ENCODE peak calls at places on chromosomes 6 and 20, in five cellular contexts. S, O, K, V and F are unnamed samples.

GRCh38 chr6:79967178-79967577 is 19.8 kb upstream of the ELOVL4 start:
- DNase-seq in K (no peak), S (no peak), O (no peak), V (no peak), F (no peak)

GRCh38 chr20:38725959-38726848 is 1.9 kb downstream of the SLC32A1 start:
- DNase-seq in K (peak; percentile 78), V (no peak), O (no peak), S (peak; percentile 75), F (no peak)

GRCh38 chr6:159259726-159260125 is 90.5 kb downstream of the FNDC1 start:
- DNase-seq in O (no peak), S (no peak), K (no peak), V (no peak), F (no peak)

GRCh38 chr6:163802267-163802666 is 387.7 kb downstream of the QKI start:
- DNase-seq in S (no peak), O (no peak), K (no peak), V (no peak), F (no peak)

GRCh38 chr6:96211341-96211740 is 195.6 kb downstream of the FUT9 start:
- DNase-seq in O (no peak), V (no peak), S (no peak), K (no peak), F (no peak)

GRCh38 chr6:79168695-79168980 is 65.8 kb downstream of the HMGN3 start:
- DNase-seq in S (no peak), O (no peak), K (no peak), V (no peak), F (no peak)

GRCh38 chr6:167807200-167807599 is 19.5 kb upstream of the AFDN start:
- DNase-seq in S (no peak), O (no peak), K (no peak), V (no peak), F (no peak)

GRCh38 chr6:144899161-144899560 is 614.0 kb downstream of the UTRN start:
- DNase-seq in S (no peak), V (no peak), O (no peak), K (no peak), F (no peak)

GRCh38 chr20:45294003-45294368 is 12.7 kb upstream of the RBPJL start:
- DNase-seq in S (no peak), V (no peak), O (no peak), K (no peak), F (no peak)

GRCh38 chr20:45292343-45292742 is 14.3 kb upstream of the RBPJL start:
- DNase-seq in V (no peak), O (no peak), K (no peak), S (no peak), F (no peak)

GRCh38 chr20:45293041-45294002 is 13.3 kb upstream of the RBPJL start:
- DNase-seq in V (peak; percentile 64), S (peak; percentile 50), K (peak; percentile 88), O (no peak), F (peak; percentile 87)

GRCh38 chr20:45291526-45291925 is 15.1 kb upstream of the RBPJL start:
- DNase-seq in V (no peak), K (no peak), O (no peak), S (no peak), F (no peak)

GRCh38 chr20:45294659-45295058 is 12.0 kb upstream of the RBPJL start:
- DNase-seq in O (no peak), V (no peak), S (no peak), K (no peak), F (no peak)
- TF ChIP-seq SUZ12 in O (no peak), V (no peak), S (no peak), K (no peak), F (no peak)

DNA sequence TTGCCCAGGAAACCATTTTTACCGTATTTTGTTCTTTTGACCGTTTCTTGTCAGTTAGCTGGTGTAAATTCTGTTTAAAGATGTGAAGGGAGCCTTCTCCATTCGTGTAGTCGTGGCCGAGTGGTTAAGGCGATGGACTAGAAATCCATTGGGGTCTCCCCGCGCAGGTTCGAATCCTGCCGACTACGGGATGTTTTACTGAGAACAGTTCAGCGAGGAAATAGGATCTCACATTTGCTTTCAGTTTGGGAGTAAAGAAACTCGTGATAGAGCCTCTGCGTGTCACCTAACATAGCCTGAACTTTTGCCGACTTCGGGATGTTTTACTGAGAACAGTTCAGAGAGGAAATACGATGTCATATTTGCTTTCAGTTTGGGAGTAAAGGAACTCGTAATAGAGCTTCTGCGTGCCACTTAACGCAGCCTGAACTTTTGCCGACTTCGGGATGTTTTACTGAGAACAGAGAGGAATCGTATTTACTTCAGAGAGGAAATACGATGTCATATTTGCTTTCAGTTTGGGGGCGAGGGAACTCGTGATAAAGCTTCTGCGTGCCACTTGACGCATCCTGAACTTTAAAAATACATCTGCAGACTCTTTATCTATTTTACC is 5.9 kb upstream of the ZNF184 start:
- DNase-seq in K (no peak), S (peak; percentile 87), O (peak; percentile 81), V (no peak), F (peak; percentile 47)
- TF ChIP-seq SUZ12 in K (no peak), S (no peak), O (no peak), V (no peak), F (no peak)

GRCh38 chr6:157469378-157469777 is 88.4 kb downstream of the ZDHHC14 start:
- DNase-seq in K (no peak), O (no peak), V (no peak), S (no peak), F (no peak)
- TF ChIP-seq SUZ12 in K (no peak), O (no peak), V (no peak), S (no peak), F (no peak)

GRCh38 chr6:139126255-139126654 is 8.6 kb upstream of the HECA start:
- DNase-seq in S (no peak), V (no peak), K (no peak), O (no peak), F (no peak)
- TF ChIP-seq SUZ12 in S (no peak), V (no peak), K (no peak), O (no peak), F (no peak)

DNA sequence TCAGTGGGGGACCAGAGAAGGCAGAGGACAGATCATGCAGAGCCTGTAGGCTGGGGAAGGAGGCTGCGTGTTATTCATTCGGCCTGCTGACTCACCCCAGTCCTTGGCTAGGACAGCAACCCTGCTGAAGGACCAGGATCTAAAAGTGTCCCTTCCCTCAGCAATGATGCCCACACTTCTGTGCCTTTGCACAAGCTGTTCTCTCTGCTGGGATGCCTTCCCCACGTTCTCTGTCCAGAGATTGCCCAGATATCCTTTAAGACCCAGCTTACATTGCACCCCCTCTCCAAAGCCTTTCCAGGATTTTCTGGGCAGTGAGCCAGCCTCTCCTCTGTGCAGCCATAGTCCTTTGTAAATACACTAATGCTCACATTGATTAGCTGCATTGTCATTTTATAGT is 99.3 kb upstream of the CHD6 start:
- DNase-seq in K (no peak), S (no peak), V (no peak), O (no peak), F (no peak)
- TF ChIP-seq SUZ12 in K (no peak), S (no peak), V (no peak), O (no peak), F (no peak)

GRCh38 chr20:51732454-51732791 is 35.8 kb downstream of the ATP9A start:
- DNase-seq in V (no peak), K (no peak), O (no peak), S (no peak), F (no peak)

GRCh38 chr20:51729771-51730170 is 38.4 kb downstream of the ATP9A start:
- DNase-seq in O (no peak), S (no peak), V (no peak), K (no peak), F (no peak)

GRCh38 chr20:51734876-51735499 is 33.2 kb downstream of the ATP9A start:
- DNase-seq in O (no peak), S (peak; percentile 67), K (no peak), V (no peak), F (no peak)

GRCh38 chr20:51733070-51733469 is 35.1 kb downstream of the ATP9A start:
- DNase-seq in S (no peak), V (no peak), K (no peak), O (no peak), F (no peak)

GRCh38 chr20:51731771-51732453 is 36.3 kb downstream of the ATP9A start:
- DNase-seq in K (no peak), V (no peak), O (no peak), S (no peak), F (no peak)
- TF ChIP-seq SUZ12 in K (no peak), V (no peak), O (no peak), S (no peak), F (no peak)

GRCh38 chr6:38215225-38215624 is 395.7 kb downstream of the ZFAND3 start:
- DNase-seq in O (no peak), S (no peak), K (no peak), V (no peak), F (no peak)

GRCh38 chr6:38216451-38216850 is 396.9 kb downstream of the ZFAND3 start:
- DNase-seq in V (no peak), K (no peak), O (no peak), S (no peak), F (no peak)

GRCh38 chr6:38218235-38218634 is 398.7 kb downstream of the ZFAND3 start:
- DNase-seq in O (no peak), S (no peak), V (no peak), K (no peak), F (no peak)

GRCh38 chr6:38214159-38214558 is 394.6 kb downstream of the ZFAND3 start:
- DNase-seq in O (no peak), S (no peak), K (no peak), V (no peak), F (no peak)

DNA sequence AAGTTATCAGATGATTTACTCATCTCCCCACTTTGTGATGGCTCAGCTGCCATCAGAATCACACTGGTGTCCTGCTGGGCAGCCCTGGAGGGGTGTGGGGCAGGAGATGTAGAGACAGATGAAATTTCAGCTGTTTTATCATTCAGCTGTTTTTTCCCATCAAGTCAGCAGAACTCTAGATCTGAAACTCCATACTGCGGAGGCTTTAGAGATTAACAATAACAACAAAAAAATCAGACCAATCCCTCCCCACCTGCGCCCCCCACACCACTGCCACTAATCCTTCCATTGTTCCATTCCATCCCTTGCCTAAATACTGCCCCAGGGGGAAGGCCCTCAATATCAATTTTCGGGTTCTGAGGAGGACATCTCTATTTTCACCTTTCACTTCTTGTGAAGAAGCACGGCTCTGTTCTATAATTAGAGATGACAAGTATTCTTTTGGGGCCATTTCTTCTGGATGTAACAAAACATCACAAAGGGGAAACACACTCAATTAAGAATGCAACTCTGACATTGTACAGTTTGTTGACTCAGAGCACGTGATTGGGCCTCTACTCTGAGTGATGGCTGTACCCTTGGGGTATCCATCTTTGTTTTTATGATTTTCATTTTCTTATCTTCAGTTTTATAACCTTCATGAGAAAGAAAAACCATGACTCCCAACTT is 396.3 kb downstream of the ZFAND3 start:
- DNase-seq in V (no peak), S (no peak), O (no peak), K (no peak), F (no peak)
- TF ChIP-seq SUZ12 in V (no peak), S (no peak), O (no peak), K (no peak), F (no peak)

GRCh38 chr6:137688230-137688971 is 178.7 kb upstream of the TNFAIP3 start:
- DNase-seq in K (no peak), S (no peak), V (no peak), O (no peak), F (no peak)
- TF ChIP-seq SUZ12 in K (no peak), S (no peak), V (no peak), O (no peak), F (no peak)

GRCh38 chr6:55473722-55474121 is 105.3 kb downstream of the HMGCLL1 start:
- DNase-seq in O (no peak), S (no peak), K (no peak), V (no peak), F (no peak)

GRCh38 chr6:55474386-55474785 is 104.6 kb downstream of the HMGCLL1 start:
- DNase-seq in O (no peak), S (no peak), K (no peak), V (no peak), F (no peak)

GRCh38 chr6:55469829-55470438 is 109.1 kb downstream of the HMGCLL1 start:
- DNase-seq in O (no peak), V (no peak), K (no peak), S (no peak), F (no peak)
- TF ChIP-seq SUZ12 in O (no peak), V (no peak), K (no peak), S (no peak), F (no peak)